ENCODE peak calls at places on chromosomes 7 and 10, in four cellular contexts. O is DND-41, K is OCI-LY7, V is breast epithelium. S is an unnamed sample.

GRCh38 chr10:43816351-43817321 is 168.0 kb upstream of the ZNF32 start:
- DNase-seq in O (peak; percentile 93), K (peak; percentile 51), V (no peak), S (peak; percentile 70)

GRCh38 chr10:85642421-85643170 is 724.0 kb downstream of the GRID1 start:
- DNase-seq in O (no peak), K (no peak), V (no peak), S (no peak)

GRCh38 chr7:79334841-79335240 is 118.6 kb downstream of the MAGI2 start:
- DNase-seq in O (no peak), K (no peak), V (no peak), S (no peak)

GRCh38 chr10:133156674-133157579 is 3.1 kb upstream of the KNDC1 start:
- DNase-seq in O (no peak), K (no peak), V (peak; percentile 43), S (no peak)

GRCh38 chr7:102925962-102926825 is 13.4 kb downstream of the LRRC17 start:
- DNase-seq in O (no peak), K (no peak), V (no peak), S (no peak)

GRCh38 chr7:117531845-117532244 is 52.0 kb downstream of the CFTR start:
- DNase-seq in O (no peak), K (no peak), V (no peak), S (no peak)

GRCh38 chr10:110355181-110355831 is 50.6 kb upstream of the SMNDC1 start:
- DNase-seq in O (no peak), K (peak; percentile 78), V (no peak), S (peak; percentile 48)

GRCh38 chr7:138773817-138774216 is 24.0 kb upstream of the TMEM213 start:
- DNase-seq in O (no peak), K (no peak), V (no peak), S (no peak)

GRCh38 chr10:26697163-26697921 is at the start of gene PDSS1:
- DNase-seq in O (peak; percentile 76), K (peak; percentile 79), V (peak; percentile 70), S (peak; percentile 72)

GRCh38 chr10:35336921-35337741 is 822 bp downstream of the CCNY start:
- DNase-seq in O (peak; percentile 40), K (peak; percentile 31), V (peak; percentile 56), S (peak; percentile 17)

GRCh38 chr10:125399289-125399688 is 238.9 kb upstream of the CTBP2 start:
- DNase-seq in O (no peak), K (no peak), V (no peak), S (no peak)

GRCh38 chr10:62037166-62037831 is 135.8 kb downstream of the ARID5B start:
- DNase-seq in O (no peak), K (no peak), V (no peak), S (no peak)

GRCh38 chr10:21388541-21389068 is 136.9 kb downstream of the SKIDA1 start:
- DNase-seq in O (no peak), K (no peak), V (no peak), S (no peak)

GRCh38 chr10:113578766-113579165 is 25.9 kb downstream of the HABP2 start:
- DNase-seq in O (no peak), K (no peak), V (no peak), S (no peak)

GRCh38 chr10:33334170-33334838 is at the start of gene NRP1:
- DNase-seq in O (peak; percentile 43), K (no peak), V (no peak), S (no peak)

GRCh38 chr10:13920031-13920430 is 333.3 kb downstream of the PRPF18 start:
- DNase-seq in O (no peak), K (no peak), V (no peak), S (no peak)

GRCh38 chr7:106767498-106768323 is 97.4 kb upstream of the PIK3CG start:
- DNase-seq in O (peak; percentile 81), K (peak; percentile 58), V (no peak), S (peak; percentile 50)

GRCh38 chr7:51263631-51264484 is 52.8 kb downstream of the COBL start:
- DNase-seq in O (no peak), K (no peak), V (no peak), S (no peak)

GRCh38 chr10:96764345-96764744 is 44.0 kb upstream of the PIK3AP1 start:
- DNase-seq in O (no peak), K (peak; percentile 70), V (no peak), S (no peak)

GRCh38 chr10:117542706-117543244 is at the start of gene EMX2:
- DNase-seq in O (no peak), K (no peak), V (no peak), S (no peak)
- H3K4me3 ChIP-seq in O (no peak within 1 kb of the TSS), K (no peak within 1 kb of the TSS), V (peak within 1 kb of the TSS; percentile 69), S (no peak within 1 kb of the TSS)

GRCh38 chr7:98358706-98359105 is 42.2 kb downstream of the BAIAP2L1 start:
- DNase-seq in O (no peak), K (no peak), V (no peak), S (no peak)

GRCh38 chr7:98360221-98361124 is 40.4 kb downstream of the BAIAP2L1 start:
- DNase-seq in O (peak; percentile 5), K (no peak), V (no peak), S (no peak)

GRCh38 chr7:98359395-98359794 is 41.5 kb downstream of the BAIAP2L1 start:
- DNase-seq in O (no peak), K (no peak), V (no peak), S (no peak)

GRCh38 chr7:98355250-98355538 is 45.7 kb downstream of the BAIAP2L1 start:
- DNase-seq in O (no peak), K (no peak), V (no peak), S (no peak)

DNA sequence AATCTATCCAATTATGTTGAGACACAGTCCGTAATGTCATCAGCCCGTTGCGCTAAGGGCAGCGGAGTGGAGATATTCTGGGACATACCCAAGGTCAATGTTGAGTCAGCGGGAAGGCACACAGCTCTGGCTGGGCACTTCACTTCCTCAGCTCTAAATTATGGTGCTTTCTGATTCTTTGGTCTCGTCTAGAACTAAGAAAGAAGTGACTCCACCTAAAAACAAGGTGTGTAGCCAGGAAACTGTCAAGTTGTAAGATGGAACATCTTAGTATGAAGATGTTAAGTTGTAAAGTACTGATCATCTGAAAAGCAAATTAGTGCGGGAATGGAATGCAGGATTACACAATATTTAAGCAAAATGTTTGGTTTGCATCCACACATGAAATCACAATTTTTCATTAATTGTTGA is 43.1 kb downstream of the BAIAP2L1 start:
- DNase-seq in O (no peak), K (no peak), V (no peak), S (no peak)
- H3K27ac ChIP-seq in O (no peak overlapping the region), K (no peak overlapping the region), V (no peak overlapping the region), S (no peak overlapping the region)

GRCh38 chr7:26284477-26284876 is 7.2 kb upstream of the SNX10 start:
- DNase-seq in O (no peak), K (no peak), V (no peak), S (no peak)

GRCh38 chr7:26279405-26279804 is 12.3 kb upstream of the SNX10 start:
- DNase-seq in O (no peak), K (no peak), V (no peak), S (peak; percentile 15)

GRCh38 chr7:26278769-26279168 is 12.9 kb upstream of the SNX10 start:
- DNase-seq in O (no peak), K (peak; percentile 70), V (no peak), S (peak; percentile 14)

GRCh38 chr7:26280723-26281122 is 10.9 kb upstream of the SNX10 start:
- DNase-seq in O (no peak), K (no peak), V (no peak), S (no peak)

GRCh38 chr7:26280097-26280496 is 11.6 kb upstream of the SNX10 start:
- DNase-seq in O (no peak), K (no peak), V (no peak), S (no peak)
- H3K4me3 ChIP-seq in O (no peak overlapping the region), K (no peak overlapping the region), V (no peak overlapping the region), S (no peak overlapping the region)

GRCh38 chr7:22842383-22842903 is 19.8 kb upstream of the TOMM7 start:
- DNase-seq in O (no peak), K (no peak), V (no peak), S (no peak)

GRCh38 chr7:22842973-22843372 is 20.3 kb upstream of the TOMM7 start:
- DNase-seq in O (no peak), K (no peak), V (no peak), S (no peak)

GRCh38 chr7:22843681-22844309 is 21.1 kb upstream of the TOMM7 start:
- DNase-seq in O (no peak), K (no peak), V (no peak), S (no peak)

GRCh38 chr7:22846961-22847360 is 24.3 kb upstream of the TOMM7 start:
- DNase-seq in O (no peak), K (no peak), V (no peak), S (no peak)

DNA sequence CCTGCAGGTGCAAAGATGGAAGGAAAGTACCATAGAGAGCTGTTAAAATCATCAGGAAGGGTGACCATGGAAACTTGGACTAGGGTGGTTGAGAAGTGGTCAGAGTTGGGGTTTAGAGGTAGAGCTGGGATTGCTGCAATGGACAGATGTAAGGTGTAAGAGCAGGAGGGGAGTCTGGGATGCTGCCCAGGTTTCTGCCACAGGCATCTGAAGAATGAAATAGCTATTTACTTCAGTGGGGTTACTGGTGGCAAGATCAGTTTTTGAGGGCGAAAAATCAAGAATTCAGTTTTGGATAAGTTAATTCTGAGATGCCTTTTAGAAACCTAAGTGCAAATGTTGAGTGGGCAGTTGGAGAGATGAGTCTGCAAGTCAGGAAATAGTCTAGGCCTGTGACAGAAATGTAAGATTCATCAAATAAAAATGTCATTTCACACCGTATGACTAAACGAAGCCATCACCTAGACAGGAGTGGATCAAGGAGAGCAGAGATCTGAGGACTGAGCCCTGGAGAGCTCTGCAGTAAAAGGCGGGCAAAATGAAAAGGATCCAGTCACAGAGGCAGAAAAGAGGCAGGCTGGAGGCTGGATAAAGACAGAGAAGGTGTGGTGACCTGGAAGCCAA is 22.7 kb upstream of the TOMM7 start:
- DNase-seq in O (no peak), K (no peak), V (no peak), S (no peak)
- H3K27ac ChIP-seq in O (no peak overlapping the region), K (no peak overlapping the region), V (peak overlapping the region; percentile 95), S (no peak overlapping the region)